ENCODE peak calls at places on chromosomes 2 and 18, in ten cellular contexts. Y is PC-3, K is neural progenitor cell, Z is brain microvascular endothelial cell, R is fibroblast of the aortic adventitia, V is B cell, H is cardiac fibroblast, P is AG10803, S is mesothelial cell of epicardium, L is foreskin fibroblast. F is an unnamed sample.
A peak's percentile ranks its signal among the peaks of the same experiment; 100 is the strongest.

GRCh38 chr2:55418512-55419235 is 982 bp downstream of the CCDC88A start:
- DNase-seq in Y (no peak), K (no peak), Z (no peak), R (peak; percentile 11), V (no peak), H (peak; percentile 18), P (no peak), S (no peak), L (no peak), F (no peak)

GRCh38 chr2:168053676-168054075 is 193.7 kb downstream of the STK39 start:
- DNase-seq in Y (no peak), K (no peak), Z (no peak), R (no peak), V (no peak), H (no peak), P (no peak), S (no peak), L (no peak), F (no peak)

GRCh38 chr2:142748559-142749099 is 128.8 kb upstream of the KYNU start:
- DNase-seq in Y (no peak), K (no peak), Z (no peak), R (no peak), V (no peak), H (no peak), P (no peak), S (no peak), L (no peak), F (no peak)

GRCh38 chr2:24489942-24490673 is 946 bp upstream of the NCOA1 start:
- DNase-seq in Y (peak; percentile 77), K (peak; percentile 56), Z (no peak), R (no peak), V (no peak), H (peak; percentile 45), P (peak; percentile 33), S (no peak), L (no peak), F (peak; percentile 90)

GRCh38 chr18:57803119-57803969 is at the start of gene ATP8B1:
- DNase-seq in Y (peak; percentile 96), K (peak; percentile 79), Z (no peak), R (peak; percentile 74), V (no peak), H (peak; percentile 77), P (peak; percentile 77), S (peak; percentile 82), L (peak; percentile 76), F (peak; percentile 57)

GRCh38 chr2:144498215-144498614 is 21.7 kb downstream of the ZEB2 start:
- DNase-seq in Y (no peak), K (no peak), Z (no peak), R (no peak), V (no peak), H (no peak), P (no peak), S (no peak), L (no peak), F (no peak)

GRCh38 chr2:229731916-229732315 is 17.6 kb upstream of the DNER start:
- DNase-seq in Y (no peak), K (no peak), Z (peak; percentile 53), R (peak; percentile 66), V (no peak), H (peak; percentile 83), P (peak; percentile 60), S (no peak), L (peak; percentile 73), F (peak; percentile 47)

GRCh38 chr2:222860740-222861410 is at the start of gene ACSL3:
- DNase-seq in Y (peak; percentile 95), K (peak; percentile 99), Z (peak; percentile 92), R (peak; percentile 85), V (peak; percentile 93), H (peak; percentile 91), P (peak; percentile 88), S (peak; percentile 86), L (peak; percentile 95), F (peak; percentile 98)

GRCh38 chr2:23414106-23414505 is 29.1 kb downstream of the KLHL29 start:
- DNase-seq in Y (no peak), K (no peak), Z (no peak), R (no peak), V (no peak), H (no peak), P (no peak), S (no peak), L (no peak), F (no peak)

GRCh38 chr2:23412556-23413155 is 27.7 kb downstream of the KLHL29 start:
- DNase-seq in Y (peak; percentile 82), K (no peak), Z (peak; percentile 53), R (peak; percentile 79), V (no peak), H (peak; percentile 94), P (peak; percentile 79), S (no peak), L (peak; percentile 46), F (no peak)

GRCh38 chr2:23417310-23417709 is 32.3 kb downstream of the KLHL29 start:
- DNase-seq in Y (no peak), K (no peak), Z (no peak), R (no peak), V (no peak), H (no peak), P (no peak), S (no peak), L (no peak), F (no peak)

GRCh38 chr2:23413641-23414040 is 28.7 kb downstream of the KLHL29 start:
- DNase-seq in Y (no peak), K (no peak), Z (no peak), R (no peak), V (no peak), H (no peak), P (no peak), S (no peak), L (no peak), F (no peak)

DNA sequence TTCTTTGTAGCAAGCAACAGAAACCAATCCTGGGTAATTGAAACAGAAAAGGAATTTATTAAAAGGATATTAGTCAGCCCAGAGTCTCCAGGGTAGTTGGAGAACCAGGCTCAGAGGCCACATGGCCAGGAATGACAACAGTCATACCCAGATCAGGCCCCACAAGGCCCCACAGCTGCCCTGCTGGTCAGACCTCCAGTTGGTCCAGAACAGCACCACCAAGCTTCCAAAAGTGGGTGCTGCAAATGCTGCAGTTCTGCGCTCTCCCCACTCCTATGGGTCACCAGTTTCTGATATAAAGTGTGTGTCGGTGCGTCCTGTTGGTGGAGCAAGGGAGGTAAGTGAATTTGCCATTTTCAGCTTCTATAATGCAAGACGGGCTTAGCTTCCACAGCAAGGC is 29.9 kb downstream of the KLHL29 start:
- DNase-seq in Y (peak; percentile 32), K (peak; percentile 32), Z (peak; percentile 34), R (no peak), V (no peak), H (peak; percentile 60), P (peak; percentile 25), S (no peak), L (peak; percentile 36), F (no peak)
- TF ChIP-seq CTCF in Y (peak; percentile 44), K (peak; percentile 36), Z (peak; percentile 59), R (peak; percentile 4), V (no peak), H (peak; percentile 32), P (no peak), S (no peak), L (peak; percentile 5), F (peak; percentile 51)

DNA sequence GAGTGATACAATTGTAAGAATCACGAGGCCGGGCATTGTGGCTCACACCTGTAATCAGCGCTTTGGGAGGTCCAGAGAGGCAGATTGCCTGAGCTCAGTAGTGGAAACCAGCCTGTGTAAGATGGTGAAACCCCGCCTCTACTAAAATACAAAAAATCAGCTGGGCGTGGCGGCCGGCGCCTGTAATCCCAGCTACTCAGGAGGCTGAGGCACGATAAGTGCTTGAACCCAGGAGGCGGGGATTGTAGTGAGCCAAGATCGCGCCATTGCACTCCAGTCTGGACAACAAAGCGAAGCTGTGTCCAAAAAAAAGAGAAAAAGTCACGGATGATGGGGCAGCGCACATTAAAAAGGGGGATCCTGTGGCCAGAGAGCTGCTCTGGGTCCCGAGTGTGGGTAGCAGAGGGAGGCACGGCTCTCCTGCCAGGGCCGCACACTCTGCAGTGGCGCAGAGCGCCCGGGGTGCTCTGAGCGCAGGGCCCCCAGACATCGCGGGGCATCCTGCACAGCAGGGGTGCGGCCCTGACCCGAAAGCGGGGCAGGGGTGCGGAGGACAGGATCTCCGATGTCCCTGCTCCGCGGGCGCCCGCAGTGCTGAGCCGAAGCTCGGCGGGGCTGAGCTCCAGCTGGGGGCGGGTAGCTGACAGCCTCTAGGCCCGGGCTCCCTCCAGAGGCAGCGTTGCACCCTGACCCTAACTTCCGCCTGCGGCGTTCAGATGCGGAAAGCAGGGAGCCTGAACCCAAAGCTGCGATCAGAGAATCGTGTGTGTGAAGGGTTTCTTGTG is 30.4 kb upstream of the RAB6D start:
- DNase-seq in Y (no peak), K (peak; percentile 66), Z (no peak), R (no peak), V (no peak), H (no peak), P (no peak), S (no peak), L (peak; percentile 5), F (peak; percentile 18)
- TF ChIP-seq CTCF in Y (no peak), K (peak; percentile 19), Z (peak; percentile 8), R (no peak), V (no peak), H (no peak), P (no peak), S (no peak), L (no peak), F (no peak)

DNA sequence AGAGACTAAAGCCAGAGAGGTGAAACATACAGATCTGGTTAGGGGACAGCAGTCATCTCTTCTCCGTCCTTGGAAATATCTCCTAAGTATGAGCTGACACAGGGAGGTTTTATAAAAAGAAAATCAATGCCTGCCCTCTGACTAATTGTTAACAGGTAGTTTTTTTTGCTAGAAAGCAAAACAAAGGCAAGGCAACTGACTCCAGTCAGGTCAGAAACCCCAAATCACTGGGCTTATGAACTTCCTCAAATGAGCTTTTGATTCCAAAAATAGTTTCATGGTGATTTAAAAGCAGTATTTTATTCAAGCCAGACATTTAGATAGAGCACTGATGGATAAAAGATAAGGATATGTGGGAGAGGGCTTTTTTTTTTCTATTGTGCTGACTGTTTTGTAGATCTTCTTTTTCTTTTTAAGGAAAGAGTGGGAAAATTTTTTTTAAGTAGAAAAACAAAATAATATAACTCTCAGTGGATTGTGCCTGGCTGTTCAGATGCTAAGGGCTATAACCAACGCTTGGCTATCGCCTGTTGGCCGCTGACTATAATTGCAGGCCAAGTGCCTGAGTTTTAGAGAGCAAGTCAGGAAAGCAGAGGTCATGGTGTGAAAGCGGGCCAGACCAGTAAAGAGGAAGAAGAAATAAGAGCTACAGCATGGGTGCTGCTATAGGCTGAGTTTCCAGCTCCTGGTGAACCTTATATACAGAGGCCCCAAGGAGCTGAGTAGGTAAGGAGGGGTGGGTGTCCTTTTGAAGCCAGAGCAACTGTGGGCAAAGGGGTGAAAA is 44.9 kb downstream of the MRPL35 start:
- DNase-seq in Y (no peak), K (no peak), Z (no peak), R (no peak), V (no peak), H (no peak), P (no peak), S (no peak), L (no peak), F (no peak)
- TF ChIP-seq CTCF in Y (no peak), K (no peak), Z (no peak), R (no peak), V (peak; percentile 22), H (no peak), P (no peak), S (no peak), L (no peak), F (no peak)

DNA sequence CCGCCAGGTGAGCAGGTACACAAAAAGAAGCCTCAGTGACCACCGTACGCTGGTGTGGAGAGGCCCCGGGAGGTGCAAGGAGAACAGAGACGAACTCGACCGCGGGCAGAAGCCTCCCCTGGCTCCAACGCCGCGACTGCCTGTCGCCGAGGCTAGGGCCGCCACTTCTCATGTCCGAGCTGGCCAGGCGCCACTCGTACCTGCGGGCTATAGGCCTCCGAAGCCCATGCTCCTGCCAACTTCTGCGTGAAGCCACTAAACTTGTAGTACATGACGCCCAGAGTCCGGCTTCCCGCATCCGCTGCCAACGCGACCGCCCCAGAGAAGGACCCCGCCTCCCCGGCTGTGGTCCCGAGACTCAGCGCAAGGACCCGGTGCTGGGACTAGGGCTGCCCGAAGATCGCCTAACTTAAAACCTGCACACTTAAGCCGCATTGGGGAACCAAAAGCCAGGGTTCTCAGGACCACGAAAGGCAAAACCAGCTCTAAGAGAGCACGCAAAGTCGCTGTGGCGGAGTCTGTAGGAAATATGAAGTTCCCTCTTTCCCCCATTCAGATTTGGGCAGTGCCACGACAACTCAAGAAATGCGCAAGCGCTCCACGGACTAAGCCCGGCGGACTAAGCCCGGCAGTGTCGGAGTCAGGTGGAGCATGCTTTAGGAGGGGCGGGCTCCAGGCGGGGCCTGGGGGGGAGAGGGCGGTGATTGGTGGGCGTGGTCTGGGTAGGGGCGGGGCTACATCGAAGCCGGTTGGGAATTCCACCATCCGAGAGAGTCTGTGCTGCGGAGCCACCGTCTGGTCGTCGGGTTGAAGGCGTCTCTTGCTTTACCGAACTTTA is at the start of gene COX7A2L:
- DNase-seq in Y (peak; percentile 96), K (peak; percentile 97), Z (peak; percentile 95), R (peak; percentile 98), V (peak; percentile 95), H (peak; percentile 99), P (peak; percentile 96), S (peak; percentile 95), L (peak; percentile 96), F (peak; percentile 98)
- TF ChIP-seq CTCF in Y (peak; percentile 28), K (peak; percentile 44), Z (peak; percentile 56), R (peak; percentile 41), V (peak; percentile 9), H (peak; percentile 29), P (peak; percentile 41), S (no peak), L (no peak), F (peak; percentile 57)